ENCODE peak calls at places on chromosomes 16 and 17, in five cellular contexts. O is psoas muscle, T is cardiac fibroblast, H is skeletal muscle cell, D is hepatocyte. K is an unnamed sample.

GRCh38 chr16:9154576-9155410 is 63.3 kb downstream of the HAPSTR1 start:
- DNase-seq in O (no peak), T (no peak), H (no peak), D (no peak), K (no peak)

GRCh38 chr17:4968166-4968915 is 724 bp upstream of the SPAG7 start:
- DNase-seq in O (no peak), T (no peak), H (no peak), D (peak; percentile 57), K (no peak)

GRCh38 chr17:79947351-79948031 is 88.2 kb downstream of the TBC1D16 start:
- DNase-seq in O (peak; percentile 13), T (peak; percentile 51), H (peak; percentile 16), D (no peak), K (no peak)

GRCh38 chr16:55842369-55843104 is 9.6 kb upstream of the CES1 start:
- DNase-seq in O (no peak), T (peak; percentile 64), H (no peak), D (peak; percentile 73), K (no peak)

GRCh38 chr17:49723423-49723822 is 15.7 kb upstream of the SLC35B1 start:
- DNase-seq in O (peak; percentile 54), T (peak; percentile 68), H (peak; percentile 49), D (no peak), K (no peak)

GRCh38 chr17:42016411-42016831 is 818 bp downstream of the DNAJC7 start:
- DNase-seq in O (no peak), T (peak; percentile 44), H (no peak), D (peak; percentile 36), K (no peak)

GRCh38 chr17:32503251-32504165 is 16.7 kb downstream of the CDK5R1 start:
- DNase-seq in O (no peak), T (no peak), H (no peak), D (no peak), K (no peak)

GRCh38 chr16:72474511-72475123 is 302.7 kb upstream of the PMFBP1 start:
- DNase-seq in O (no peak), T (peak; percentile 67), H (peak; percentile 74), D (no peak), K (no peak)

GRCh38 chr16:71542377-71542776 is 16.2 kb downstream of the CHST4 start:
- DNase-seq in O (peak; percentile 13), T (peak; percentile 30), H (peak; percentile 4), D (peak; percentile 56), K (no peak)

GRCh38 chr17:4204676-4205075 is 59.1 kb downstream of the ANKFY1 start:
- DNase-seq in O (peak; percentile 56), T (peak; percentile 92), H (peak; percentile 97), D (peak; percentile 64), K (peak; percentile 87)

GRCh38 chr17:79837888-79838540 is 1.2 kb downstream of the CBX4 start:
- DNase-seq in O (peak; percentile 24), T (no peak), H (no peak), D (no peak), K (peak; percentile 19)

GRCh38 chr17:65393514-65393913 is 167.9 kb downstream of the AXIN2 start:
- DNase-seq in O (no peak), T (no peak), H (no peak), D (no peak), K (no peak)

GRCh38 chr17:81029859-81030258 is 5.1 kb upstream of the BAIAP2 start:
- DNase-seq in O (peak; percentile 6), T (no peak), H (no peak), D (no peak), K (no peak)

GRCh38 chr16:51523400-51523799 is 372.3 kb upstream of the SALL1 start:
- DNase-seq in O (no peak), T (peak; percentile 31), H (no peak), D (no peak), K (no peak)

GRCh38 chr17:352421-353212 is at the start of gene RPH3AL:
- DNase-seq in O (peak; percentile 64), T (peak; percentile 64), H (no peak), D (peak; percentile 87), K (peak; percentile 52)

GRCh38 chr16:50702725-50703124 is 9.3 kb downstream of the NOD2 start:
- DNase-seq in O (no peak), T (no peak), H (peak; percentile 29), D (no peak), K (no peak)

GRCh38 chr17:52383493-52384100 is 225.1 kb upstream of the CA10 start:
- DNase-seq in O (no peak), T (peak; percentile 63), H (no peak), D (peak; percentile 88), K (no peak)

GRCh38 chr17:57102122-57102521 is 17.1 kb downstream of the AKAP1 start:
- DNase-seq in O (no peak), T (no peak), H (no peak), D (no peak), K (no peak)

GRCh38 chr16:8804313-8804712 is 6.7 kb downstream of the PMM2 start:
- DNase-seq in O (no peak), T (no peak), H (no peak), D (no peak), K (no peak)

GRCh38 chr17:50037321-50038107 is 18.4 kb upstream of the ITGA3 start:
- DNase-seq in O (peak; percentile 38), T (peak; percentile 92), H (no peak), D (peak; percentile 40), K (peak; percentile 84)

GRCh38 chr17:56108811-56109284 is 44.4 kb upstream of the ANKFN1 start:
- DNase-seq in O (no peak), T (no peak), H (no peak), D (peak; percentile 52), K (no peak)

GRCh38 chr17:7393613-7394451 is 493 bp downstream of the PLSCR3 start:
- DNase-seq in O (peak; percentile 49), T (no peak), H (no peak), D (peak; percentile 76), K (no peak)

GRCh38 chr16:81174644-81175324 is 63.7 kb upstream of the BCO1 start:
- DNase-seq in O (no peak), T (peak; percentile 11), H (no peak), D (no peak), K (no peak)

GRCh38 chr17:44353656-44354331 is 8.7 kb downstream of the GRN start:
- DNase-seq in O (no peak), T (no peak), H (no peak), D (peak; percentile 73), K (no peak)

GRCh38 chr16:81646561-81646960 is 132.5 kb upstream of the PLCG2 start:
- DNase-seq in O (no peak), T (peak; percentile 40), H (no peak), D (no peak), K (no peak)

GRCh38 chr17:15920758-15921239 is 24.1 kb upstream of the ADORA2B start:
- DNase-seq in O (peak; percentile 22), T (peak; percentile 99), H (peak; percentile 85), D (peak; percentile 48), K (no peak)

GRCh38 chr17:40751065-40751464 is 4.1 kb downstream of the KRT25 start:
- DNase-seq in O (no peak), T (no peak), H (no peak), D (no peak), K (no peak)

GRCh38 chr16:77833906-77834599 is 45.7 kb downstream of the VAT1L start:
- DNase-seq in O (no peak), T (peak; percentile 85), H (peak; percentile 45), D (no peak), K (no peak)

GRCh38 chr17:70882504-70882903 is 713.2 kb downstream of the KCNJ2 start:
- DNase-seq in O (no peak), T (no peak), H (no peak), D (no peak), K (no peak)

DNA sequence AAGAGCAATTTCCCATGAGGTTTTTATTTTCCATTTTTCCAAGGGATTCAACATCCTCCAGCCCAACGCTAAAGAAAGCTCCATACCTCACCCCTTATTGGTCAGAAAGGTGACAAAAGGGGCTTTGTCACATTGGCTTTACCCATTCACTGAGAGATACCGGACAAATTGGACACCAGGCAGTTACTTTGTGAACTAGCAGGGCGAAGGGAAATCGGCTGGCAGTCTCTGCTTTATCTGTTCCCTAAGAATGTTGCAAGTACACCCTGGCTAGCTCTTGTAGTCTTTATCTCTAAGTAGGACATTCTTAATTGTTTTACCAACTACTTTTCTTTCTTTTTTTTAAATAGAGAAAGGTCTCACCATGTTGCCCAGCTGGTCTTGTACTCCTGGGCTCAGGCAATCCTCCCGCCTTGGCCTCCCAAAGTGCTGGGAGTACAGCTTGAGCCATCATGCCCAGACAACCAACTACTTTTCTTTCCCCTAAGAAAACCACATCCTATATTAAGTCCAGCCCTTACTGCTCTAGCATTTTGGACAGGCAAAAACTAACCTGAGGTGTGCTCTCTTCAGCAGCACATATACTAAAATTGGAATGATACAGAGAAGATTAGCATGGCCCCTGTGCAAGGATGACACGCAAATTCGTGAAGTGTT is 16.8 kb downstream of the PRPSAP1 start:
- DNase-seq in O (no peak), T (peak; percentile 22), H (no peak), D (no peak), K (no peak)
- H3K4me3 ChIP-seq in O (no peak overlapping the region), T (no peak overlapping the region), H (no peak overlapping the region), D (no peak overlapping the region), K (no peak overlapping the region)

DNA sequence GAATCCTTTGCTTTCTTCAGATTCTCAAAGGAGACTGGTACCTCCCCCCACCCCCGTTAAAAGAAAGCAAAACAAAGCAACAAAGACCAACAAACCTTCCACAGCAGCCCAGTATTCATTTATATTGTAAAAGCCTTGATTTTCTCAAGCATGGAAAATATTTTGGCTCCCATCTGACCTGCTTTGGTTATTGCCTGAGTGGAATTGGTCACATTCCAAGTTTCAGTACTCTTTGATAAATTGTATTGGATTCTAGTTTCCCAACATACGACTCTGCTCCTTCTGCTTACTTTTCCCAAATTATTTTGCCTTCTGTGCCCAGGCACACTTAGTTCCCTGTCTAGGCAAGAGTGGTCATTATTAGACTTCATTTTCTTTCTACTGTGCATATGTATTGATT is 1.3 kb downstream of the ABCC11 start:
- DNase-seq in O (no peak), T (peak; percentile 47), H (no peak), D (no peak), K (no peak)
- H3K4me3 ChIP-seq in O (peak overlapping the region; percentile 87), T (no peak overlapping the region), H (no peak overlapping the region), D (no peak overlapping the region), K (no peak overlapping the region)

DNA sequence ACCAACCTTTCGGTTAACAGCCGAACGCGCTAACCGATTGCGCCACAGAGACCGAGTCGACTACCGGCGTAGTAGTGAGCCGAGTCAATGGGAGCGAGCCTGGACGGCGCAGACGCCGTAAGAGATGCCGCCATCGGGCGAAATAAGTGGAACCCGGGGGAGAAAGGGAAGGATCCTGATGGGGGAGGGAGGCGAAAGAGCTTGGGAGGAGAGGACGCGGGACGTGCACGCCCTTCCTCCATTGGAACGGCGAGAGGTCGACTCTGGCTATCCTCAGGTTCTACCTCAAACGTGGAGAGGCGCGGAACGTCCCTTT is 780 bp upstream of the PSMB3 start:
- DNase-seq in O (peak; percentile 75), T (peak; percentile 91), H (peak; percentile 61), D (peak; percentile 94), K (peak; percentile 97)
- H3K4me3 ChIP-seq in O (peak overlapping the region; percentile 79), T (peak overlapping the region; percentile 93), H (peak overlapping the region; percentile 97), D (peak overlapping the region; percentile 39), K (peak overlapping the region; percentile 58)

GRCh38 chr17:39626671-39627169 is at the start of gene PPP1R1B:
- DNase-seq in O (no peak), T (no peak), H (no peak), D (no peak), K (no peak)

GRCh38 chr17:39627170-39627716 is 491 bp downstream of the PPP1R1B start:
- DNase-seq in O (no peak), T (no peak), H (no peak), D (no peak), K (no peak)

GRCh38 chr17:39628655-39629493 is 2.1 kb downstream of the PPP1R1B start:
- DNase-seq in O (no peak), T (no peak), H (no peak), D (no peak), K (no peak)

GRCh38 chr17:39629494-39629880 is 2.7 kb downstream of the PPP1R1B start:
- DNase-seq in O (no peak), T (no peak), H (no peak), D (no peak), K (no peak)

GRCh38 chr17:39627717-39628516 is 1.2 kb downstream of the PPP1R1B start:
- DNase-seq in O (no peak), T (no peak), H (no peak), D (no peak), K (no peak)
- H3K4me3 ChIP-seq in O (no peak overlapping the region), T (no peak overlapping the region), H (no peak overlapping the region), D (no peak overlapping the region), K (no peak overlapping the region)

K was measured in lower leg skin.